ENCODE peak calls at places on chromosomes 3 and 15, in five cellular contexts. One of them, this sample, is unnamed.

GRCh38 chr3:187186801-187187421 is 10.4 kb upstream of the RTP1 start:
- DNase-seq in activated effector memory CD4-positive, alpha-beta T cell treated with Interleukin-2 at 50 U/mL for 16 hours: no peak
- DNase-seq in NCI-H1092 treated with DMSO at 0.1 percent for 48 hours: no peak
- DNase-seq in stimulated activated CD4-positive, alpha-beta T cell treated with anti-CD3 and anti-CD28 coated beads, Interleukin-4, amount 100 ng/mL, for 4 hours: no peak
- DNase-seq in hippocampal formation: no peak
- DNase-seq in this sample: no peak

GRCh38 chr3:10273697-10274305 is 18.9 kb downstream of the GHRL start:
- DNase-seq in activated effector memory CD4-positive, alpha-beta T cell treated with Interleukin-2 at 50 U/mL for 16 hours: no peak
- DNase-seq in NCI-H1092 treated with DMSO at 0.1 percent for 48 hours: no peak
- DNase-seq in stimulated activated CD4-positive, alpha-beta T cell treated with anti-CD3 and anti-CD28 coated beads, Interleukin-4, amount 100 ng/mL, for 4 hours: no peak
- DNase-seq in hippocampal formation: no peak
- DNase-seq in this sample: peak

GRCh38 chr15:45842151-45842550 is 207.3 kb downstream of the SQOR start:
- DNase-seq in activated effector memory CD4-positive, alpha-beta T cell treated with Interleukin-2 at 50 U/mL for 16 hours: no peak
- DNase-seq in NCI-H1092 treated with DMSO at 0.1 percent for 48 hours: no peak
- DNase-seq in stimulated activated CD4-positive, alpha-beta T cell treated with anti-CD3 and anti-CD28 coated beads, Interleukin-4, amount 100 ng/mL, for 4 hours: no peak
- DNase-seq in hippocampal formation: no peak
- DNase-seq in this sample: no peak

GRCh38 chr3:149179225-149179624 is 42.4 kb downstream of the CP start:
- DNase-seq in activated effector memory CD4-positive, alpha-beta T cell treated with Interleukin-2 at 50 U/mL for 16 hours: no peak
- DNase-seq in NCI-H1092 treated with DMSO at 0.1 percent for 48 hours: no peak
- DNase-seq in stimulated activated CD4-positive, alpha-beta T cell treated with anti-CD3 and anti-CD28 coated beads, Interleukin-4, amount 100 ng/mL, for 4 hours: no peak
- DNase-seq in hippocampal formation: no peak
- DNase-seq in this sample: no peak

GRCh38 chr3:54476876-54477275 is 354.5 kb downstream of the CACNA2D3 start:
- DNase-seq in activated effector memory CD4-positive, alpha-beta T cell treated with Interleukin-2 at 50 U/mL for 16 hours: no peak
- DNase-seq in NCI-H1092 treated with DMSO at 0.1 percent for 48 hours: no peak
- DNase-seq in stimulated activated CD4-positive, alpha-beta T cell treated with anti-CD3 and anti-CD28 coated beads, Interleukin-4, amount 100 ng/mL, for 4 hours: no peak
- DNase-seq in hippocampal formation: no peak
- DNase-seq in this sample: no peak

GRCh38 chr15:73796266-73796939 is 43.3 kb upstream of the INSYN1 start:
- DNase-seq in activated effector memory CD4-positive, alpha-beta T cell treated with Interleukin-2 at 50 U/mL for 16 hours: no peak
- DNase-seq in NCI-H1092 treated with DMSO at 0.1 percent for 48 hours: no peak
- DNase-seq in stimulated activated CD4-positive, alpha-beta T cell treated with anti-CD3 and anti-CD28 coated beads, Interleukin-4, amount 100 ng/mL, for 4 hours: no peak
- DNase-seq in hippocampal formation: no peak
- DNase-seq in this sample: no peak

GRCh38 chr15:64938192-64938591 is 26.5 kb downstream of the ANKDD1A start:
- DNase-seq in activated effector memory CD4-positive, alpha-beta T cell treated with Interleukin-2 at 50 U/mL for 16 hours: no peak
- DNase-seq in NCI-H1092 treated with DMSO at 0.1 percent for 48 hours: no peak
- DNase-seq in stimulated activated CD4-positive, alpha-beta T cell treated with anti-CD3 and anti-CD28 coated beads, Interleukin-4, amount 100 ng/mL, for 4 hours: no peak
- DNase-seq in hippocampal formation: no peak
- DNase-seq in this sample: peak

GRCh38 chr3:141050913-141051632 is at the start of gene SPSB4:
- DNase-seq in activated effector memory CD4-positive, alpha-beta T cell treated with Interleukin-2 at 50 U/mL for 16 hours: no peak
- DNase-seq in NCI-H1092 treated with DMSO at 0.1 percent for 48 hours: peak
- DNase-seq in stimulated activated CD4-positive, alpha-beta T cell treated with anti-CD3 and anti-CD28 coated beads, Interleukin-4, amount 100 ng/mL, for 4 hours: no peak
- DNase-seq in hippocampal formation: no peak
- DNase-seq in this sample: peak

GRCh38 chr15:60396100-60396499 is 1.7 kb downstream of the ANXA2 start:
- DNase-seq in activated effector memory CD4-positive, alpha-beta T cell treated with Interleukin-2 at 50 U/mL for 16 hours: no peak
- DNase-seq in NCI-H1092 treated with DMSO at 0.1 percent for 48 hours: no peak
- DNase-seq in stimulated activated CD4-positive, alpha-beta T cell treated with anti-CD3 and anti-CD28 coated beads, Interleukin-4, amount 100 ng/mL, for 4 hours: no peak
- DNase-seq in hippocampal formation: no peak
- DNase-seq in this sample: no peak

GRCh38 chr3:18481946-18482548 is 56.9 kb upstream of the SATB1 start:
- DNase-seq in activated effector memory CD4-positive, alpha-beta T cell treated with Interleukin-2 at 50 U/mL for 16 hours: no peak
- DNase-seq in NCI-H1092 treated with DMSO at 0.1 percent for 48 hours: no peak
- DNase-seq in stimulated activated CD4-positive, alpha-beta T cell treated with anti-CD3 and anti-CD28 coated beads, Interleukin-4, amount 100 ng/mL, for 4 hours: no peak
- DNase-seq in hippocampal formation: no peak
- DNase-seq in this sample: no peak

GRCh38 chr3:149879872-149880271 is 66.9 kb downstream of the RNF13 start:
- DNase-seq in activated effector memory CD4-positive, alpha-beta T cell treated with Interleukin-2 at 50 U/mL for 16 hours: no peak
- DNase-seq in NCI-H1092 treated with DMSO at 0.1 percent for 48 hours: no peak
- DNase-seq in stimulated activated CD4-positive, alpha-beta T cell treated with anti-CD3 and anti-CD28 coated beads, Interleukin-4, amount 100 ng/mL, for 4 hours: no peak
- DNase-seq in hippocampal formation: peak
- DNase-seq in this sample: peak

GRCh38 chr15:65089206-65089824 is 12.8 kb downstream of the KBTBD13 start:
- DNase-seq in activated effector memory CD4-positive, alpha-beta T cell treated with Interleukin-2 at 50 U/mL for 16 hours: no peak
- DNase-seq in NCI-H1092 treated with DMSO at 0.1 percent for 48 hours: no peak
- DNase-seq in stimulated activated CD4-positive, alpha-beta T cell treated with anti-CD3 and anti-CD28 coated beads, Interleukin-4, amount 100 ng/mL, for 4 hours: no peak
- DNase-seq in hippocampal formation: no peak
- DNase-seq in this sample: no peak

GRCh38 chr15:89665449-89666146 is 10.3 kb upstream of the KIF7 start:
- DNase-seq in activated effector memory CD4-positive, alpha-beta T cell treated with Interleukin-2 at 50 U/mL for 16 hours: no peak
- DNase-seq in NCI-H1092 treated with DMSO at 0.1 percent for 48 hours: no peak
- DNase-seq in stimulated activated CD4-positive, alpha-beta T cell treated with anti-CD3 and anti-CD28 coated beads, Interleukin-4, amount 100 ng/mL, for 4 hours: no peak
- DNase-seq in hippocampal formation: no peak
- DNase-seq in this sample: peak

GRCh38 chr3:40768536-40768935 is 243.8 kb downstream of the ZNF621 start:
- DNase-seq in activated effector memory CD4-positive, alpha-beta T cell treated with Interleukin-2 at 50 U/mL for 16 hours: no peak
- DNase-seq in NCI-H1092 treated with DMSO at 0.1 percent for 48 hours: no peak
- DNase-seq in stimulated activated CD4-positive, alpha-beta T cell treated with anti-CD3 and anti-CD28 coated beads, Interleukin-4, amount 100 ng/mL, for 4 hours: no peak
- DNase-seq in hippocampal formation: no peak
- DNase-seq in this sample: no peak

This sample was measured in NCI-H146.